ENCODE peak calls at places on chromosome 20, in eight cellular contexts. C is GM06990, O is astrocyte of the spinal cord, G is B cell, L is uterus, T is ovary, A is brain microvascular endothelial cell, W is GM20000. J is an unnamed sample.

GRCh38 chr20:58021481-58021880 is 207.0 kb downstream of the ANKRD60 start:
- DNase-seq in T (no peak), A (no peak), L (peak; percentile 57), G (no peak), O (no peak), W (no peak), C (no peak), J (peak; percentile 51)

GRCh38 chr20:1942486-1943266 is 47.5 kb downstream of the SIRPA start:
- DNase-seq in G (no peak), C (no peak), O (no peak), W (no peak), T (no peak), L (no peak), A (no peak), J (no peak)

GRCh38 chr20:10519361-10520048 is 84.4 kb downstream of the SLX4IP start:
- DNase-seq in W (no peak), O (peak; percentile 64), G (no peak), T (no peak), C (no peak), L (no peak), A (peak; percentile 63), J (no peak)

GRCh38 chr20:58829531-58829941 is 21.2 kb downstream of the GNAS-AS1 start:
- DNase-seq in L (no peak), W (no peak), T (no peak), A (no peak), C (no peak), G (no peak), O (peak; percentile 47), J (no peak)

GRCh38 chr20:56178219-56178618 is 70.3 kb upstream of the MC3R start:
- DNase-seq in G (no peak), A (no peak), L (no peak), O (no peak), T (no peak), W (no peak), C (no peak), J (no peak)

GRCh38 chr20:63025534-63026331 is 19.0 kb upstream of the BHLHE23 start:
- DNase-seq in L (no peak), G (no peak), C (no peak), W (peak; percentile 59), A (peak; percentile 16), T (no peak), O (no peak), J (no peak)

GRCh38 chr20:53274365-53274764 is 302.2 kb downstream of the TSHZ2 start:
- DNase-seq in A (no peak), C (no peak), L (no peak), T (no peak), G (no peak), O (no peak), W (no peak), J (no peak)

GRCh38 chr20:9285617-9286016 is 216.7 kb downstream of the PLCB4 start:
- DNase-seq in A (no peak), L (no peak), G (no peak), T (no peak), C (no peak), W (no peak), O (no peak), J (no peak)

GRCh38 chr20:53678990-53679596 is 85.5 kb upstream of the ZNF217 start:
- DNase-seq in A (no peak), O (no peak), T (no peak), C (no peak), L (no peak), G (no peak), W (no peak), J (no peak)

GRCh38 chr20:10110151-10110550 is 75.4 kb downstream of the ANKEF1 start:
- DNase-seq in C (no peak), A (no peak), L (no peak), O (peak; percentile 67), G (no peak), T (no peak), W (no peak), J (no peak)

GRCh38 chr20:9021699-9022098 is 47.2 kb upstream of the PLCB4 start:
- DNase-seq in L (no peak), T (no peak), C (no peak), W (no peak), O (peak; percentile 27), A (no peak), G (no peak), J (no peak)

GRCh38 chr20:54476336-54476928 is 1.0 kb downstream of the DOK5 start:
- DNase-seq in L (no peak), C (no peak), O (no peak), T (no peak), G (no peak), W (peak; percentile 7), A (no peak), J (peak; percentile 20)

GRCh38 chr20:10635476-10636208 is 38.2 kb downstream of the JAG1 start:
- DNase-seq in G (no peak), C (no peak), L (no peak), A (no peak), O (no peak), W (no peak), T (no peak), J (no peak)

GRCh38 chr20:36887779-36888133 is 11.8 kb downstream of the TLDC2 start:
- DNase-seq in T (no peak), L (no peak), G (no peak), W (no peak), C (no peak), O (no peak), A (no peak), J (no peak)

GRCh38 chr20:52313335-52313963 is 121.9 kb upstream of the ZFP64 start:
- DNase-seq in L (no peak), C (no peak), O (peak; percentile 7), A (peak; percentile 3), T (no peak), W (no peak), G (no peak), J (peak; percentile 24)

GRCh38 chr20:15942130-15942529 is 631.1 kb downstream of the KIF16B start:
- DNase-seq in A (no peak), G (no peak), T (no peak), O (no peak), L (no peak), W (no peak), C (no peak), J (no peak)

GRCh38 chr20:17967595-17968365 is 814 bp downstream of the SNX5 start:
- DNase-seq in T (no peak), O (peak; percentile 59), C (no peak), W (no peak), G (no peak), A (no peak), L (no peak), J (no peak)

GRCh38 chr20:23039885-23040508 is 4.9 kb downstream of the SSTR4 start:
- DNase-seq in C (no peak), A (no peak), L (no peak), G (no peak), W (no peak), O (no peak), T (no peak), J (no peak)

GRCh38 chr20:4607287-4607713 is 114.4 kb upstream of the PRND start:
- DNase-seq in C (peak; percentile 47), G (peak; percentile 57), A (peak; percentile 60), T (peak; percentile 41), W (peak; percentile 64), L (peak; percentile 62), O (peak; percentile 65), J (peak; percentile 70)

GRCh38 chr20:16806886-16807285 is 58.7 kb downstream of the OTOR start:
- DNase-seq in G (no peak), O (no peak), C (no peak), T (no peak), W (no peak), L (no peak), A (peak; percentile 7), J (no peak)

GRCh38 chr20:18288748-18289705 is 700 bp downstream of the ZNF133 start:
- DNase-seq in G (no peak), W (no peak), A (peak; percentile 17), T (peak; percentile 30), L (no peak), O (peak; percentile 24), C (no peak), J (peak; percentile 18)

GRCh38 chr20:64053841-64054661 is 4.6 kb upstream of the SOX18 start:
- DNase-seq in G (no peak), L (peak; percentile 74), T (no peak), A (no peak), O (peak; percentile 23), C (no peak), W (peak; percentile 70), J (peak; percentile 47)

GRCh38 chr20:59064214-59064722 is 21.7 kb upstream of the PRELID3B start:
- DNase-seq in L (no peak), C (no peak), G (no peak), W (no peak), O (no peak), A (no peak), T (no peak), J (no peak)

GRCh38 chr20:25237610-25238318 is 10.1 kb upstream of the PYGB start:
- DNase-seq in C (no peak), L (peak; percentile 50), O (peak; percentile 99), A (peak; percentile 99), T (no peak), W (no peak), G (no peak), J (no peak)
- TF ChIP-seq CTCF in C (no peak), L (no peak), O (no peak), A (no peak), T (no peak), W (no peak), G (no peak), J (no peak)

GRCh38 chr20:651713-652610 is 1.0 kb downstream of the SRXN1 start:
- DNase-seq in A (no peak), T (no peak), G (no peak), O (no peak), L (no peak), W (peak; percentile 48), C (peak; percentile 40), J (no peak)
- TF ChIP-seq CTCF in A (no peak), T (no peak), G (no peak), O (no peak), L (no peak), W (no peak), C (no peak), J (no peak)

DNA sequence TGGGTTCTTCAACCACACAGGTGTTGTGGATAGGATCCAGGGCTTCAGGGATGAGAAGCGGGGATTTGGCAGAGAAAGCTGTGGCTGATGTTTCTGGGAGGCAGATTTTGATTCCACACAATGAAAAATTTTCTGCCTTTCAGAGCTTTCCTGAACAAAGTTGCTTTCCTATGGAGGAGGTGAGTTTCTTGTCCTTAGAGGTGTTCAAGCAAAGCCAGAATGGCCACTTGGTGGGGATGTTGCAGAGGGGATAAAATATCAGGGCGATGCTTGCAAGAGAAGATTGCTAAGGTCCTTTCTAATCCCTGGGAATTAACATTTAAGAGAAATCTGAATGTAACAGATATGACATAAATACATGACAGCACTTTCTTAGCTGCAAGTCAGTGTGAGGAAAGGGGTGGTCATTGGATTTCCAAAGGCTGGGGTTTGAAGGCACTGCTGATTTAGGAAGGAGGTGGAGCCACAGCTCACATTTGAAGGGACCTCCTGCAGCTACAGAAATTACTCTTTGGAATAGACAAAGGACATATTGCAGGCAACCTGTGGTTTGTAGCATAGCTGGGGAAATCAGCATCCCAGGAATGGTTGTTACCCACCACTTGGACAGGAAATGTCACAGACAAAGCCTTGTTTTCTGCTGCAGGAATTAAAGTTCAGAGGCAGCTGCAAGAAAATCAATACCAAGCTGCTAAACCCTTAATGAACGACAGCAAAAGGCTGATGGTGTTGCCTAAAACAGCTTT is 271.1 kb upstream of the CHD6 start:
- DNase-seq in O (peak; percentile 12), A (no peak), C (no peak), L (no peak), W (no peak), G (no peak), T (no peak), J (no peak)
- TF ChIP-seq CTCF in O (peak; percentile 4), A (no peak), C (peak; percentile 24), L (peak; percentile 16), W (no peak), G (no peak), T (no peak), J (no peak)

GRCh38 chr20:32681175-32682084 is 7.7 kb upstream of the C20orf203 start:
- DNase-seq in W (no peak), G (no peak), O (peak; percentile 26), C (no peak), L (no peak), T (no peak), A (no peak), J (peak; percentile 29)
- TF ChIP-seq CTCF in W (no peak), G (no peak), O (no peak), C (no peak), L (no peak), T (no peak), A (no peak), J (no peak)